ENCODE peak calls at places on chromosome 19, in eight cellular contexts. One of them, this sample, is unnamed.

GRCh38 chr19:12833418-12833746 is 997 bp downstream of the RTBDN start:
- DNase-seq in right lobe of liver: no peak
- DNase-seq in left ventricle myocardium inferior: no peak
- DNase-seq in A673: no peak
- DNase-seq in cardiac muscle cell: no peak
- DNase-seq in colonic mucosa: no peak
- DNase-seq in testis: no peak
- DNase-seq in tibial nerve: no peak
- DNase-seq in this sample: no peak

GRCh38 chr19:3651684-3652083 is 25.1 kb upstream of the CACTIN start:
- DNase-seq in tibial nerve: no peak
- DNase-seq in left ventricle myocardium inferior: no peak
- DNase-seq in right lobe of liver: no peak
- DNase-seq in testis: no peak
- DNase-seq in A673: no peak
- DNase-seq in colonic mucosa: no peak
- DNase-seq in cardiac muscle cell: no peak
- DNase-seq in this sample: no peak

GRCh38 chr19:11137542-11138384 is 17.8 kb downstream of the SPC24 start:
- DNase-seq in cardiac muscle cell: peak; percentile 80
- DNase-seq in right lobe of liver: peak; percentile 81
- DNase-seq in left ventricle myocardium inferior: peak; percentile 83
- DNase-seq in A673: peak; percentile 98
- DNase-seq in testis: peak; percentile 84
- DNase-seq in colonic mucosa: peak; percentile 80
- DNase-seq in tibial nerve: peak; percentile 75
- DNase-seq in this sample: peak; percentile 71

GRCh38 chr19:46065486-46065885 is 24.7 kb upstream of the IGFL4 start:
- DNase-seq in cardiac muscle cell: no peak
- DNase-seq in A673: no peak
- DNase-seq in left ventricle myocardium inferior: no peak
- DNase-seq in tibial nerve: no peak
- DNase-seq in colonic mucosa: no peak
- DNase-seq in testis: no peak
- DNase-seq in right lobe of liver: no peak
- DNase-seq in this sample: no peak

GRCh38 chr19:9362905-9363304 is at the start of gene ZNF177:
- DNase-seq in cardiac muscle cell: no peak
- DNase-seq in right lobe of liver: no peak
- DNase-seq in testis: peak; percentile 75
- DNase-seq in tibial nerve: no peak
- DNase-seq in colonic mucosa: no peak
- DNase-seq in A673: peak; percentile 41
- DNase-seq in left ventricle myocardium inferior: no peak
- DNase-seq in this sample: peak; percentile 22

GRCh38 chr19:340620-341385 is 3.8 kb downstream of the MIER2 start:
- DNase-seq in testis: no peak
- DNase-seq in left ventricle myocardium inferior: no peak
- DNase-seq in cardiac muscle cell: no peak
- DNase-seq in A673: no peak
- DNase-seq in tibial nerve: no peak
- DNase-seq in right lobe of liver: no peak
- DNase-seq in colonic mucosa: no peak
- DNase-seq in this sample: no peak

GRCh38 chr19:2650515-2650914 is 52.0 kb downstream of the GNG7 start:
- DNase-seq in A673: no peak
- DNase-seq in testis: peak; percentile 70
- DNase-seq in tibial nerve: no peak
- DNase-seq in cardiac muscle cell: no peak
- DNase-seq in left ventricle myocardium inferior: peak; percentile 47
- DNase-seq in colonic mucosa: no peak
- DNase-seq in right lobe of liver: no peak
- DNase-seq in this sample: no peak

GRCh38 chr19:19911150-19911549 is 10.4 kb downstream of the ZNF93 start:
- DNase-seq in A673: no peak
- DNase-seq in testis: no peak
- DNase-seq in tibial nerve: no peak
- DNase-seq in cardiac muscle cell: no peak
- DNase-seq in right lobe of liver: no peak
- DNase-seq in colonic mucosa: no peak
- DNase-seq in left ventricle myocardium inferior: no peak
- DNase-seq in this sample: no peak

GRCh38 chr19:10398819-10399218 is 4.5 kb downstream of the CDC37 start:
- DNase-seq in tibial nerve: no peak
- DNase-seq in right lobe of liver: no peak
- DNase-seq in colonic mucosa: no peak
- DNase-seq in cardiac muscle cell: no peak
- DNase-seq in testis: no peak
- DNase-seq in left ventricle myocardium inferior: no peak
- DNase-seq in A673: no peak
- DNase-seq in this sample: no peak

GRCh38 chr19:38792250-38793111 is 3.5 kb downstream of the LGALS7B start:
- DNase-seq in right lobe of liver: no peak
- DNase-seq in tibial nerve: no peak
- DNase-seq in left ventricle myocardium inferior: peak; percentile 60
- DNase-seq in colonic mucosa: peak; percentile 69
- DNase-seq in cardiac muscle cell: no peak
- DNase-seq in testis: no peak
- DNase-seq in A673: no peak
- DNase-seq in this sample: no peak

GRCh38 chr19:49019242-49019932 is 2.5 kb upstream of the LHB start:
- DNase-seq in testis: peak; percentile 66
- DNase-seq in colonic mucosa: peak; percentile 92
- DNase-seq in tibial nerve: no peak
- DNase-seq in A673: peak; percentile 51
- DNase-seq in cardiac muscle cell: peak; percentile 81
- DNase-seq in left ventricle myocardium inferior: peak; percentile 75
- DNase-seq in right lobe of liver: peak; percentile 74
- DNase-seq in this sample: no peak

GRCh38 chr19:40341601-40342482 is 6.4 kb downstream of the C19orf47 start:
- DNase-seq in tibial nerve: no peak
- DNase-seq in colonic mucosa: no peak
- DNase-seq in left ventricle myocardium inferior: peak; percentile 85
- DNase-seq in A673: no peak
- DNase-seq in cardiac muscle cell: peak; percentile 32
- DNase-seq in testis: peak; percentile 24
- DNase-seq in right lobe of liver: no peak
- DNase-seq in this sample: no peak

GRCh38 chr19:4639531-4640246 is 373 bp downstream of the TNFAIP8L1 start:
- DNase-seq in tibial nerve: no peak
- DNase-seq in left ventricle myocardium inferior: no peak
- DNase-seq in testis: no peak
- DNase-seq in colonic mucosa: peak; percentile 55
- DNase-seq in right lobe of liver: peak; percentile 73
- DNase-seq in cardiac muscle cell: no peak
- DNase-seq in A673: no peak
- DNase-seq in this sample: no peak

GRCh38 chr19:46976845-46977320 is 42.8 kb upstream of the NPAS1 start:
- DNase-seq in right lobe of liver: no peak
- DNase-seq in testis: peak; percentile 39
- DNase-seq in left ventricle myocardium inferior: peak; percentile 43
- DNase-seq in tibial nerve: no peak
- DNase-seq in colonic mucosa: no peak
- DNase-seq in A673: no peak
- DNase-seq in cardiac muscle cell: peak; percentile 68
- DNase-seq in this sample: no peak

GRCh38 chr19:35641515-35642151 is at the start of gene ETV2:
- DNase-seq in colonic mucosa: peak; percentile 38
- DNase-seq in testis: peak; percentile 54
- DNase-seq in left ventricle myocardium inferior: no peak
- DNase-seq in A673: peak; percentile 62
- DNase-seq in right lobe of liver: peak; percentile 60
- DNase-seq in tibial nerve: no peak
- DNase-seq in cardiac muscle cell: peak; percentile 24
- DNase-seq in this sample: no peak

GRCh38 chr19:5983367-5983955 is 5.5 kb upstream of the RANBP3 start:
- DNase-seq in A673: no peak
- DNase-seq in cardiac muscle cell: no peak
- DNase-seq in tibial nerve: no peak
- DNase-seq in right lobe of liver: no peak
- DNase-seq in testis: no peak
- DNase-seq in left ventricle myocardium inferior: no peak
- DNase-seq in colonic mucosa: no peak
- DNase-seq in this sample: no peak

GRCh38 chr19:34365463-34366401 is 736 bp downstream of the GPI start:
- DNase-seq in A673: peak; percentile 31
- DNase-seq in left ventricle myocardium inferior: peak; percentile 57
- DNase-seq in tibial nerve: no peak
- DNase-seq in right lobe of liver: peak; percentile 73
- DNase-seq in cardiac muscle cell: peak; percentile 47
- DNase-seq in testis: peak; percentile 48
- DNase-seq in colonic mucosa: peak; percentile 74
- DNase-seq in this sample: no peak

GRCh38 chr19:50414850-50415660 is 3.7 kb upstream of the SPIB start:
- DNase-seq in tibial nerve: peak; percentile 54
- DNase-seq in right lobe of liver: peak; percentile 77
- DNase-seq in A673: peak; percentile 84
- DNase-seq in cardiac muscle cell: peak; percentile 82
- DNase-seq in left ventricle myocardium inferior: peak; percentile 75
- DNase-seq in testis: peak; percentile 79
- DNase-seq in colonic mucosa: peak; percentile 75
- DNase-seq in this sample: peak; percentile 29

GRCh38 chr19:53541971-53542370 is 4.0 kb downstream of the ZNF331 start:
- DNase-seq in colonic mucosa: no peak
- DNase-seq in right lobe of liver: no peak
- DNase-seq in left ventricle myocardium inferior: no peak
- DNase-seq in A673: no peak
- DNase-seq in testis: no peak
- DNase-seq in cardiac muscle cell: no peak
- DNase-seq in tibial nerve: no peak
- DNase-seq in this sample: no peak

GRCh38 chr19:45446295-45446694 is 21.5 kb upstream of the FOSB start:
- DNase-seq in cardiac muscle cell: no peak
- DNase-seq in colonic mucosa: no peak
- DNase-seq in A673: no peak
- DNase-seq in testis: no peak
- DNase-seq in tibial nerve: no peak
- DNase-seq in left ventricle myocardium inferior: no peak
- DNase-seq in right lobe of liver: no peak
- DNase-seq in this sample: no peak

GRCh38 chr19:38061294-38061693 is 154.3 kb downstream of the SIPA1L3 start:
- DNase-seq in tibial nerve: no peak
- DNase-seq in A673: no peak
- DNase-seq in cardiac muscle cell: no peak
- DNase-seq in left ventricle myocardium inferior: no peak
- DNase-seq in colonic mucosa: no peak
- DNase-seq in right lobe of liver: no peak
- DNase-seq in testis: no peak
- DNase-seq in this sample: no peak

DNA sequence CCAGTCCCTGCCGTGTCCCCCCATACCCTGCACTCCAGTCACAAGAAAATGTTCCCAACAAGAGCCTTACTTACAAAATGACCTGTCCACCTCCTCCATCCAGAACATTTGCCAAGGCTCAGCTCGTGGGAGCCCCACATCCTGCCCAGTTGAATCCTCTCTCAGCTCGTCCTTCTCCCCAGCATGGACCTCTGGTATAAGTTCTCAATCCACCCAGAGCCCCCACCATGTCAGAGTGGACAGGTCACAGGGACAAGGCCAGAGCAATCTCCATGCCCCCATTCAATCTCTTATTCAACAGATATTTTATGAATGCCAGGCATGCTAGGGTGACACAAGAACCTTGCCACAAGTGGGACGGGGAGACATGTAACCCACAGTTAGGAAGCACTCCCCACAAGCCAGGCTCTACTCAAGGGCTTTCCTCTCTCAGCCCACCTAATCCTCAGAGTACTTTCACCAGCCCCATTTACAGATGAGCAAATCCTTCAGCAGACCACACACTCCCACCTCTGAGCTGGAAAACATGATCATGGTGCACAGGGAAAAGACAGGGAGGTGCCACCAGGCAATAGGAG is 15.1 kb downstream of the DEDD2 start:
- DNase-seq in tibial nerve: no peak
- DNase-seq in left ventricle myocardium inferior: no peak
- DNase-seq in A673: no peak
- DNase-seq in right lobe of liver: no peak
- DNase-seq in testis: no peak
- DNase-seq in colonic mucosa: no peak
- DNase-seq in cardiac muscle cell: no peak
- DNase-seq in this sample: no peak
- H3K27ac ChIP-seq in tibial nerve: peak overlapping the region; percentile 57
- H3K27ac ChIP-seq in left ventricle myocardium inferior: peak overlapping the region; percentile 55
- H3K27ac ChIP-seq in A673: no peak overlapping the region
- H3K27ac ChIP-seq in right lobe of liver: no peak overlapping the region
- H3K27ac ChIP-seq in testis: no peak overlapping the region
- H3K27ac ChIP-seq in colonic mucosa: peak overlapping the region; percentile 74
- H3K27ac ChIP-seq in cardiac muscle cell: no peak overlapping the region
- H3K27ac ChIP-seq in this sample: no peak overlapping the region

GRCh38 chr19:30448386-30449130 is 76.4 kb downstream of the ZNF536 start:
- DNase-seq in right lobe of liver: no peak
- DNase-seq in testis: no peak
- DNase-seq in colonic mucosa: no peak
- DNase-seq in tibial nerve: no peak
- DNase-seq in left ventricle myocardium inferior: no peak
- DNase-seq in cardiac muscle cell: no peak
- DNase-seq in A673: no peak
- DNase-seq in this sample: no peak
- H3K27ac ChIP-seq in right lobe of liver: no peak overlapping the region
- H3K27ac ChIP-seq in testis: no peak overlapping the region
- H3K27ac ChIP-seq in colonic mucosa: no peak overlapping the region
- H3K27ac ChIP-seq in tibial nerve: peak overlapping the region; percentile 84
- H3K27ac ChIP-seq in left ventricle myocardium inferior: peak overlapping the region; percentile 48
- H3K27ac ChIP-seq in cardiac muscle cell: no peak overlapping the region
- H3K27ac ChIP-seq in A673: peak overlapping the region; percentile 69
- H3K27ac ChIP-seq in this sample: no peak overlapping the region

DNA sequence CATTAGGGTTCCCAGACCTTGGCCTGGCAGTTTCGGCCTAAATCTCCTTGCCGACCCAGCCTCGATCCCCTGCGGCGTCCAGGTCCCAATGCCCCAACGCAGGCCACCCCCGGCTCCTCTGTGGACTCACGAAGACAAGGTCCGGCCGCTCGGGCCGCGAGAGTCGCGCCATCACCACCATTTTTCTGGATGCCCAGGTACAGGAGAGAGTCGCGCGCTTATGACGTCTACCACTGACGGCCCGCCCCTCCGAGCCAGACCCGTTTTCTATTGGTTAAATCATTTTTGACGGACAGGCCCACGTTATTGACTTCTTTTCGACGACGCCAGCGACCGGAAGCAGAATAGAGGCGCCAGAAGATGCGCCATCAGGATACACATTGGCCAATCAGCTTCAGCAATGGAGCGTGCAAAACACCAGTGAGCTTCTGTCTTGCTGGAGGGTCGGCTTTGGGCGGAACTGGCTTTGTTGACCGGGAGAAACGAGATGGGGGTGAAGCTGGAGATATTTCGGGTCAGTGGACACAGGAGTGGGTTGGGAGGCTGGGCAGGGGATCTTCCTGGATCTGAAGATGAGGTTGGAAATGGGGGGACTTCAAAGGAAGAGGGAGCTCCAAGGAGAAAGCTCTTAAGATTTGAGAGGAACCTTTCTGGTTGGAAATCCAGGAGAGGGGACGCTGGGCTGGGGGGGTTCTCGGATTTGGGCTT is at the start of the genes PET100 and XAB2:
- DNase-seq in colonic mucosa: peak; percentile 97
- DNase-seq in tibial nerve: peak; percentile 94
- DNase-seq in testis: peak; percentile 99
- DNase-seq in cardiac muscle cell: peak; percentile 98
- DNase-seq in right lobe of liver: peak; percentile 94
- DNase-seq in left ventricle myocardium inferior: peak; percentile 95
- DNase-seq in A673: peak; percentile 98
- DNase-seq in this sample: peak; percentile 98
- H3K27ac ChIP-seq in colonic mucosa: peak within 1 kb of the TSS; percentile 43
- H3K27ac ChIP-seq in tibial nerve: peak within 1 kb of the TSS; percentile 88
- H3K27ac ChIP-seq in testis: peak within 1 kb of the TSS; percentile 77
- H3K27ac ChIP-seq in cardiac muscle cell: peak within 1 kb of the TSS; percentile 49
- H3K27ac ChIP-seq in right lobe of liver: peak within 1 kb of the TSS; percentile 81
- H3K27ac ChIP-seq in left ventricle myocardium inferior: peak within 1 kb of the TSS; percentile 84
- H3K27ac ChIP-seq in A673: peak within 1 kb of the TSS; percentile 85
- H3K27ac ChIP-seq in this sample: peak within 1 kb of the TSS; percentile 48

GRCh38 chr19:31180907-31181306 is 168.3 kb downstream of the TSHZ3 start:
- DNase-seq in colonic mucosa: no peak
- DNase-seq in left ventricle myocardium inferior: no peak
- DNase-seq in right lobe of liver: no peak
- DNase-seq in tibial nerve: no peak
- DNase-seq in A673: no peak
- DNase-seq in cardiac muscle cell: no peak
- DNase-seq in testis: no peak
- DNase-seq in this sample: no peak
- H3K27ac ChIP-seq in colonic mucosa: no peak overlapping the region
- H3K27ac ChIP-seq in left ventricle myocardium inferior: no peak overlapping the region
- H3K27ac ChIP-seq in right lobe of liver: no peak overlapping the region
- H3K27ac ChIP-seq in tibial nerve: no peak overlapping the region
- H3K27ac ChIP-seq in A673: no peak overlapping the region
- H3K27ac ChIP-seq in cardiac muscle cell: no peak overlapping the region
- H3K27ac ChIP-seq in testis: no peak overlapping the region
- H3K27ac ChIP-seq in this sample: no peak overlapping the region